ENCODE peak calls at places on chromosomes 4 and X, in eight cellular contexts. J is WTC11, X is K562, O is NB4, D is A549, Q is H1, G is SK-N-SH, M is HCT116. H is an unnamed sample.

GRCh38 chr4:127778102-127778501 is 4.0 kb upstream of the HSPA4L start:
- DNase-seq in O (no peak), M (no peak), D (no peak), Q (no peak), G (no peak), X (no peak), J (no peak), H (no peak)

GRCh38 chr4:83240379-83240875 is 44.2 kb downstream of the COQ2 start:
- DNase-seq in D (no peak), Q (no peak), O (peak), J (no peak), M (no peak), X (no peak), G (no peak), H (no peak)

GRCh38 chr4:128782875-128783614 is 26.5 kb upstream of the JADE1 start:
- DNase-seq in X (no peak), Q (no peak), O (peak), D (no peak), J (no peak), G (no peak), M (no peak), H (no peak)

GRCh38 chr4:60128916-60129315 is 1071.2 kb upstream of the ADGRL3 start:
- DNase-seq in G (no peak), M (no peak), Q (no peak), D (no peak), X (no peak), O (no peak), J (no peak), H (no peak)

GRCh38 chr4:118076958-118077766 is 42.9 kb downstream of the NDST3 start:
- DNase-seq in J (peak), Q (peak), X (no peak), D (peak), M (peak), G (peak), O (peak), H (peak)

GRCh38 chr4:121096174-121096573 is 23.8 kb upstream of the NDNF start:
- DNase-seq in X (no peak), O (no peak), J (no peak), G (no peak), Q (no peak), M (no peak), D (no peak), H (no peak)

GRCh38 chr4:39357002-39357401 is 9.2 kb downstream of the RFC1 start:
- DNase-seq in O (peak), Q (no peak), J (no peak), X (no peak), G (no peak), M (no peak), D (no peak), H (no peak)

GRCh38 chrX:104254442-104255115 is at the start of gene ESX1:
- DNase-seq in O (no peak), D (no peak), M (no peak), G (no peak), J (peak), X (no peak), Q (peak), H (peak)

GRCh38 chr4:15182600-15183222 is 180.4 kb downstream of the CPEB2 start:
- DNase-seq in O (no peak), X (no peak), G (no peak), J (no peak), M (no peak), D (no peak), Q (no peak), H (peak)

GRCh38 chr4:152571296-152571695 is 35.4 kb upstream of the FBXW7 start:
- DNase-seq in M (no peak), G (no peak), D (no peak), J (no peak), Q (no peak), X (no peak), O (no peak), H (no peak)

GRCh38 chr4:140049924-140050681 is 103.9 kb downstream of the MAML3 start:
- DNase-seq in G (peak), O (peak), Q (peak), D (peak), J (peak), X (peak), M (no peak), H (peak)

GRCh38 chr4:110622841-110623709 is at the start of gene PITX2:
- DNase-seq in G (peak), X (peak), D (no peak), M (peak), O (no peak), J (peak), Q (peak), H (peak)

GRCh38 chrX:7077910-7078245 is 69.6 kb upstream of the STS start:
- DNase-seq in Q (no peak), J (no peak), M (no peak), X (no peak), D (no peak), O (no peak), G (no peak), H (no peak)

GRCh38 chr4:788636-789297 is 37.2 kb downstream of the CPLX1 start:
- DNase-seq in G (peak), O (no peak), D (no peak), J (no peak), X (no peak), M (no peak), Q (no peak), H (no peak)
- TF ChIP-seq MAX in G (no peak), O (no peak), D (no peak), J (no peak), X (peak), M (no peak), Q (no peak), H (no peak)

GRCh38 chr4:54228563-54229501 is at the start of gene PDGFRA:
- DNase-seq in Q (peak), J (peak), O (no peak), G (peak), M (no peak), X (no peak), D (no peak), H (no peak)
- TF ChIP-seq MAX in Q (no peak), J (no peak), O (no peak), G (no peak), M (no peak), X (no peak), D (no peak), H (no peak)

GRCh38 chr4:11297627-11298026 is 131.1 kb downstream of the HS3ST1 start:
- DNase-seq in J (no peak), G (no peak), Q (no peak), O (no peak), D (no peak), M (no peak), X (no peak), H (no peak)

GRCh38 chr4:11299016-11299415 is 129.7 kb downstream of the HS3ST1 start:
- DNase-seq in J (no peak), D (no peak), Q (no peak), O (no peak), M (no peak), X (no peak), G (no peak), H (no peak)

GRCh38 chr4:11297201-11297600 is 131.5 kb downstream of the HS3ST1 start:
- DNase-seq in J (no peak), M (peak), D (no peak), O (no peak), G (no peak), X (no peak), Q (no peak), H (peak)

GRCh38 chr4:11293866-11294265 is 134.8 kb downstream of the HS3ST1 start:
- DNase-seq in X (no peak), Q (no peak), G (no peak), O (no peak), D (no peak), J (no peak), M (no peak), H (no peak)
- TF ChIP-seq MAX in X (no peak), Q (no peak), G (no peak), O (no peak), D (no peak), J (no peak), M (no peak), H (no peak)

GRCh38 chr4:86035688-86036087 is 324.2 kb downstream of the MAPK10 start:
- DNase-seq in X (no peak), G (no peak), D (no peak), J (no peak), O (no peak), M (no peak), Q (no peak), H (no peak)

GRCh38 chr4:86031927-86032326 is 327.9 kb downstream of the MAPK10 start:
- DNase-seq in O (no peak), G (no peak), Q (no peak), X (no peak), J (no peak), D (no peak), M (no peak), H (no peak)

GRCh38 chr4:86034616-86035015 is 325.2 kb downstream of the MAPK10 start:
- DNase-seq in M (no peak), D (no peak), G (no peak), O (no peak), X (no peak), J (no peak), Q (no peak), H (no peak)

GRCh38 chr4:86032476-86033022 is 327.3 kb downstream of the MAPK10 start:
- DNase-seq in X (no peak), Q (no peak), G (peak), M (no peak), O (peak), J (no peak), D (no peak), H (no peak)

GRCh38 chr4:86033171-86033570 is 326.7 kb downstream of the MAPK10 start:
- DNase-seq in G (no peak), O (peak), X (no peak), M (no peak), Q (no peak), D (no peak), J (no peak), H (peak)
- TF ChIP-seq MAX in G (no peak), O (no peak), X (no peak), M (no peak), Q (no peak), D (no peak), J (no peak), H (no peak)

GRCh38 chr4:177573487-177573886 is 131.2 kb upstream of the AGA start:
- DNase-seq in D (peak), Q (no peak), O (peak), X (no peak), M (peak), J (no peak), G (no peak), H (no peak)
- TF ChIP-seq MAX in D (no peak), Q (no peak), O (no peak), X (no peak), M (no peak), J (no peak), G (no peak), H (no peak)